ENCODE peak calls at places on chromosomes 16 and 17, in nine cellular contexts. N is heart left ventricle; U is NT2/D1; D is naive thymus-derived CD4-positive, alpha-beta T cell; V is AG04450; W is BE2C; O is right cardiac atrium; J is HAP-1; A is K562. L is an unnamed sample.

GRCh38 chr16:66222756-66223155 is 143.7 kb upstream of the CDH5 start:
- DNase-seq in N (no peak), U (no peak), D (no peak), V (no peak), W (no peak), O (no peak), J (no peak), A (no peak), L (no peak)

GRCh38 chr17:47785538-47786123 is 36.0 kb downstream of the OSBPL7 start:
- DNase-seq in N (no peak), U (no peak), D (no peak), V (no peak), W (no peak), O (no peak), J (peak; percentile 78), A (peak; percentile 61), L (no peak)

GRCh38 chr16:83117810-83118209 is 491.0 kb downstream of the CDH13 start:
- DNase-seq in N (no peak), U (no peak), D (no peak), V (no peak), W (no peak), O (no peak), J (no peak), A (no peak), L (no peak)

GRCh38 chr16:47260496-47260895 is 116.8 kb upstream of the NETO2 start:
- DNase-seq in N (no peak), U (no peak), D (no peak), V (no peak), W (no peak), O (no peak), J (no peak), A (no peak), L (no peak)

GRCh38 chr17:37792787-37793186 is 47.9 kb upstream of the HNF1B start:
- DNase-seq in N (no peak), U (peak; percentile 16), D (no peak), V (no peak), W (no peak), O (no peak), J (no peak), A (no peak), L (no peak)

GRCh38 chr17:1110524-1110843 is 69.3 kb downstream of the ABR start:
- DNase-seq in N (no peak), U (no peak), D (no peak), V (no peak), W (no peak), O (no peak), J (no peak), A (no peak), L (no peak)

GRCh38 chr16:72110662-72111615 is 17.3 kb downstream of the DHX38 start:
- DNase-seq in N (no peak), U (no peak), D (no peak), V (no peak), W (no peak), O (no peak), J (no peak), A (no peak), L (no peak)

GRCh38 chr16:50303605-50304466 is 37.5 kb downstream of the ADCY7 start:
- DNase-seq in N (peak; percentile 2), U (no peak), D (no peak), V (no peak), W (no peak), O (peak; percentile 18), J (peak; percentile 5), A (no peak), L (no peak)

GRCh38 chr17:32772453-32773025 is 104.4 kb downstream of the MYO1D start:
- DNase-seq in N (no peak), U (no peak), D (no peak), V (no peak), W (no peak), O (no peak), J (no peak), A (no peak), L (no peak)

GRCh38 chr17:43467981-43468541 is 15.7 kb upstream of the DHX8 start:
- DNase-seq in N (no peak), U (no peak), D (no peak), V (no peak), W (no peak), O (no peak), J (no peak), A (no peak), L (no peak)

GRCh38 chr16:11183035-11183812 is 72.8 kb downstream of the SOCS1 start:
- DNase-seq in N (no peak), U (no peak), D (no peak), V (no peak), W (no peak), O (no peak), J (no peak), A (no peak), L (no peak)

GRCh38 chr16:85816159-85816558 is 16.7 kb downstream of the COX4I1 start:
- DNase-seq in N (no peak), U (no peak), D (no peak), V (no peak), W (no peak), O (no peak), J (no peak), A (no peak), L (no peak)

GRCh38 chr17:75625813-75626486 is 7.3 kb upstream of the SMIM5 start:
- DNase-seq in N (no peak), U (no peak), D (peak; percentile 13), V (no peak), W (peak; percentile 72), O (peak; percentile 10), J (peak; percentile 77), A (peak; percentile 75), L (no peak)

GRCh38 chr16:27436921-27437650 is 35.1 kb downstream of the IL21R start:
- DNase-seq in N (no peak), U (no peak), D (no peak), V (no peak), W (no peak), O (no peak), J (no peak), A (no peak), L (no peak)

GRCh38 chr17:61410555-61411089 is 11.0 kb downstream of the TBX2 start:
- DNase-seq in N (peak; percentile 81), U (peak; percentile 63), D (peak; percentile 74), V (peak; percentile 76), W (peak; percentile 68), O (peak; percentile 84), J (peak; percentile 17), A (no peak), L (peak; percentile 80)

GRCh38 chr17:82659886-82660285 is 11.6 kb upstream of the WDR45B start:
- DNase-seq in N (no peak), U (no peak), D (no peak), V (no peak), W (no peak), O (no peak), J (no peak), A (no peak), L (no peak)

GRCh38 chr17:45848868-45849535 is 4.3 kb downstream of the SPPL2C start:
- DNase-seq in N (no peak), U (no peak), D (no peak), V (no peak), W (no peak), O (peak; percentile 36), J (no peak), A (no peak), L (no peak)

GRCh38 chr17:74192950-74193781 is 10.3 kb upstream of the RPL38 start:
- DNase-seq in N (peak; percentile 63), U (no peak), D (no peak), V (no peak), W (peak; percentile 49), O (peak; percentile 45), J (no peak), A (no peak), L (peak; percentile 48)

GRCh38 chr17:80777274-80777673 is 214.4 kb upstream of the CHMP6 start:
- DNase-seq in N (no peak), U (no peak), D (no peak), V (no peak), W (no peak), O (no peak), J (no peak), A (no peak), L (no peak)

GRCh38 chr17:8046929-8047768 is 8.3 kb downstream of the ALOX15B start:
- DNase-seq in N (no peak), U (no peak), D (no peak), V (no peak), W (no peak), O (no peak), J (no peak), A (no peak), L (no peak)

DNA sequence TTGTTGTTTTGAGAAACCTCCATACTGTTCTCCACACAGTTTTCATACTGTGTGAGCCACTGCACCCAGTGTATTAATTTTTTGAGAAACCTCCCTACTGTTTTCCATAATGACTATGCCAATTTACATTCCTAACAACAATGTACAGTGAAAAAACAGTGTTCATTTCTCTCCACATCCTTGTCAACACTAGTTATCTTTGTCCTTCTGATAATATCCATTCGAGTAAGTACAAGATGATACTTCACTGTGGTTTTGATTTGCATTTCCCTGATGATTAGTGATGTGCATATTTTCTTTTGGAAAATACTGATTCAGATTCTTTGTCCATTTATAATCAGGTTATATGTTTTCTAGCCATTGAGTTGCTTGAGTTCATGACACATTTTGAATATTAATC is 462.0 kb downstream of the CDH11 start:
- DNase-seq in N (no peak), U (no peak), D (no peak), V (no peak), W (no peak), O (no peak), J (no peak), A (no peak), L (no peak)
- H3K9me3 ChIP-seq in N (no peaks in the 10 kb centered on the region), U (no peaks in the 10 kb centered on the region), D (no peaks in the 10 kb centered on the region), V (no peaks in the 10 kb centered on the region), W (no peaks in the 10 kb centered on the region), O (no peaks in the 10 kb centered on the region), J (no peaks in the 10 kb centered on the region), A (no peaks in the 10 kb centered on the region), L (peaks cover 7% of the 10 kb centered on the region)

GRCh38 chr16:78902291-78902690 is 698.2 kb downstream of the MAF start:
- DNase-seq in N (no peak), U (no peak), D (no peak), V (no peak), W (no peak), O (no peak), J (no peak), A (no peak), L (no peak)
- H3K9me3 ChIP-seq in N (no peaks in the 10 kb centered on the region), U (peaks cover 17% of the 10 kb centered on the region), D (no peaks in the 10 kb centered on the region), V (peaks cover 41% of the 10 kb centered on the region), W (no peaks in the 10 kb centered on the region), O (no peaks in the 10 kb centered on the region), J (no peaks in the 10 kb centered on the region), A (no peaks in the 10 kb centered on the region), L (no peaks in the 10 kb centered on the region)

GRCh38 chr16:35730251-35730650 is 2270.8 kb downstream of the TP53TG3F start:
- DNase-seq in N (no peak), U (no peak), D (no peak), V (no peak), W (no peak), O (no peak), J (no peak), A (no peak), L (no peak)
- H3K9me3 ChIP-seq in N (no peaks in the 10 kb centered on the region), U (peaks cover 9% of the 10 kb centered on the region), D (no peaks in the 10 kb centered on the region), V (peaks cover 59% of the 10 kb centered on the region), W (no peaks in the 10 kb centered on the region), O (no peaks in the 10 kb centered on the region), J (no peaks in the 10 kb centered on the region), A (no peaks in the 10 kb centered on the region), L (no peaks in the 10 kb centered on the region)

DNA sequence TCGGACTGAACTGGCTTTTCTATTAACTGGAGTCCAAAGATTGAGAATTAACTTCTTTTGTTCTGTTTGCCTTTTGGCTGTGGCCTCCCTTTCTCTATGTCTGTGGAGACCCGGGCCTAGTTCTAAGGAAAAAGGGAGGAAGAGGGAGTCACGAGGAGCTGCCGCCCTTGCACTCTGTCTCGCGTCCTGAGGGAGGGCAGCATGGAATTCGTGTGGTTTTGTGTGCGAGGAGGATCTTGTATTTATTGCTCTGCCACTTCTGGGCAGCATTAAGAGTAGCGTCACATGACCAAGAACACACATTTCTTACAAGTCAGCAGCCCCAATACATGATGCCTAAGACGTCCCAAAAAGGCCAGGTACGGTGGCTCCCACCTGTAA is 23.6 kb downstream of the METTL22 start:
- DNase-seq in N (no peak), U (no peak), D (no peak), V (no peak), W (no peak), O (no peak), J (no peak), A (no peak), L (no peak)
- H3K9me3 ChIP-seq in N (no peaks in the 10 kb centered on the region), U (no peaks in the 10 kb centered on the region), D (no peaks in the 10 kb centered on the region), V (no peaks in the 10 kb centered on the region), W (no peaks in the 10 kb centered on the region), O (no peaks in the 10 kb centered on the region), J (no peaks in the 10 kb centered on the region), A (no peaks in the 10 kb centered on the region), L (no peaks in the 10 kb centered on the region)

L was measured in left ventricle myocardium inferior.